ENCODE peak calls at places on chromosomes 12 and 14, in eight cellular contexts. D is left cardiac atrium; B is head of caudate nucleus; X is psoas muscle; J is left lung; A is stimulated activated CD4-positive, alpha-beta T cell treated with anti-CD3 and anti-CD28 coated beads, Interleukin-12 subunit alpha, Interleukin-12 subunit beta, amount 100 ng/mL, for 4 hours; U is GM04504; P is SW 1271. L is an unnamed sample.
A peak's percentile ranks its signal among the peaks of the same experiment; 100 is the strongest.

GRCh38 chr12:28937196-28937595 is 211.9 kb upstream of the FAR2 start:
- DNase-seq in B (no peak), D (no peak), P (no peak), A (no peak), X (no peak), U (no peak), J (no peak), L (no peak)

GRCh38 chr14:91115986-91116385 is 2.1 kb downstream of the DGLUCY start:
- DNase-seq in D (no peak), A (no peak), U (no peak), P (no peak), J (no peak), B (no peak), X (no peak), L (no peak)

GRCh38 chr12:92505373-92506340 is 197.1 kb upstream of the PLEKHG7 start:
- DNase-seq in U (no peak), B (peak; percentile 28), J (no peak), X (peak; percentile 62), P (no peak), A (peak; percentile 53), D (peak; percentile 67), L (no peak)

GRCh38 chr14:70856851-70857498 is 47.7 kb upstream of the MAP3K9 start:
- DNase-seq in U (peak; percentile 73), B (no peak), J (no peak), P (peak; percentile 28), A (no peak), D (no peak), X (no peak), L (no peak)

GRCh38 chr12:81722004-81722403 is 37.1 kb downstream of the PPFIA2 start:
- DNase-seq in P (no peak), X (no peak), B (no peak), J (no peak), D (no peak), U (no peak), A (no peak), L (no peak)

GRCh38 chr14:55938249-55938791 is 179.9 kb upstream of the PELI2 start:
- DNase-seq in X (peak; percentile 54), P (no peak), A (no peak), B (peak; percentile 54), D (peak; percentile 33), U (peak; percentile 5), J (no peak), L (peak; percentile 41)

GRCh38 chr12:117582135-117582784 is 220.8 kb upstream of the NOS1 start:
- DNase-seq in A (no peak), U (peak; percentile 18), B (no peak), J (no peak), X (no peak), P (no peak), D (no peak), L (no peak)

GRCh38 chr12:66502911-66503310 is 176.0 kb downstream of the GRIP1 start:
- DNase-seq in A (no peak), X (no peak), B (no peak), J (no peak), D (no peak), P (no peak), U (no peak), L (no peak)

GRCh38 chr14:23396126-23396525 is 11.9 kb downstream of the MYH6 start:
- DNase-seq in J (no peak), U (no peak), B (no peak), P (no peak), A (no peak), D (no peak), X (peak; percentile 25), L (no peak)

GRCh38 chr12:51647647-51648046 is 56.6 kb downstream of the SCN8A start:
- DNase-seq in U (no peak), J (no peak), A (no peak), X (no peak), B (no peak), P (no peak), D (no peak), L (no peak)

GRCh38 chr12:52633383-52633782 is 15.0 kb upstream of the KRT73 start:
- DNase-seq in U (no peak), P (no peak), D (no peak), B (no peak), X (no peak), A (no peak), J (no peak), L (no peak)

GRCh38 chr12:80272516-80272915 is 171.5 kb upstream of the PTPRQ start:
- DNase-seq in J (no peak), D (no peak), A (no peak), B (no peak), P (no peak), U (no peak), X (no peak), L (no peak)

GRCh38 chr12:59452746-59453145 is 143.1 kb upstream of the SLC16A7 start:
- DNase-seq in D (no peak), X (no peak), A (no peak), P (no peak), B (no peak), J (no peak), U (no peak), L (no peak)

GRCh38 chr12:15599266-15600037 is 189.7 kb downstream of the EPS8 start:
- DNase-seq in B (no peak), X (no peak), U (peak; percentile 38), J (no peak), A (no peak), P (no peak), D (peak; percentile 39), L (no peak)

GRCh38 chr12:11621797-11622423 is 27.6 kb upstream of the ETV6 start:
- DNase-seq in B (peak; percentile 12), U (no peak), J (no peak), P (peak; percentile 12), X (no peak), D (no peak), A (no peak), L (no peak)

GRCh38 chr12:7096006-7096903 is 4.0 kb upstream of the C1R start:
- DNase-seq in B (no peak), P (no peak), X (no peak), J (no peak), D (no peak), U (no peak), A (no peak), L (no peak)

GRCh38 chr14:97413991-97414717 is 617.0 kb downstream of the VRK1 start:
- DNase-seq in P (no peak), B (no peak), J (no peak), U (no peak), A (no peak), X (no peak), D (no peak), L (no peak)

GRCh38 chr14:58078068-58078467 is 73.9 kb downstream of the ARMH4 start:
- DNase-seq in X (no peak), U (peak; percentile 50), P (peak; percentile 34), B (no peak), D (no peak), A (no peak), J (no peak), L (no peak)

GRCh38 chr14:64502476-64503183 is 1.0 kb downstream of the ZBTB25 start:
- DNase-seq in X (no peak), A (peak; percentile 16), D (peak; percentile 29), B (no peak), U (no peak), J (no peak), P (peak; percentile 28), L (no peak)

GRCh38 chr12:101759396-101760047 is 20.3 kb upstream of the SYCP3 start:
- DNase-seq in X (no peak), P (peak; percentile 19), A (no peak), U (no peak), J (no peak), D (no peak), B (no peak), L (no peak)

GRCh38 chr14:57962293-57962996 is 96.6 kb upstream of the SLC35F4 start:
- DNase-seq in B (no peak), X (no peak), A (no peak), J (no peak), D (no peak), P (no peak), U (no peak), L (no peak)

GRCh38 chr12:131003676-131004075 is 50.0 kb downstream of the ADGRD1 start:
- DNase-seq in P (no peak), B (no peak), J (no peak), D (no peak), U (no peak), X (no peak), A (no peak), L (no peak)

GRCh38 chr12:4133636-4134433 is 139.7 kb upstream of the CCND2 start:
- DNase-seq in D (no peak), U (no peak), J (no peak), P (no peak), A (no peak), B (no peak), X (no peak), L (no peak)

GRCh38 chr14:70714055-70714550 is 72.4 kb downstream of the TTC9 start:
- DNase-seq in D (peak; percentile 49), J (no peak), U (no peak), A (peak; percentile 21), P (peak; percentile 51), B (no peak), X (no peak), L (no peak)

L was measured in NCI-H1048.